ENCODE peak calls at places on chromosome 13, in eight cellular contexts. H is body of pancreas; E is endodermal cell; L is tibial nerve; I is suprapubic skin; K is GM23338; U is aorta; A is CD4-positive, CD25-positive, alpha-beta regulatory T cell. M is an unnamed sample.

GRCh38 chr13:107450931-107451330 is 764.4 kb downstream of the LIG4 start:
- DNase-seq in H (no peak), E (no peak), L (peak; percentile 7), I (no peak), K (no peak), U (peak; percentile 77), A (no peak), M (no peak)

GRCh38 chr13:29465741-29466293 is 129.7 kb downstream of the SLC7A1 start:
- DNase-seq in H (peak; percentile 55), E (no peak), L (peak; percentile 39), I (no peak), K (no peak), U (no peak), A (no peak), M (peak; percentile 37)

GRCh38 chr13:29948246-29948645 is 97.8 kb upstream of the UBL3 start:
- DNase-seq in H (no peak), E (no peak), L (no peak), I (no peak), K (no peak), U (no peak), A (no peak), M (no peak)

GRCh38 chr13:73997964-73998363 is 136.2 kb downstream of the KLF12 start:
- DNase-seq in H (no peak), E (no peak), L (no peak), I (no peak), K (no peak), U (no peak), A (no peak), M (no peak)

GRCh38 chr13:73385848-73386247 is 327.0 kb downstream of the KLF5 start:
- DNase-seq in H (no peak), E (no peak), L (no peak), I (no peak), K (no peak), U (no peak), A (no peak), M (no peak)

GRCh38 chr13:22031702-22032286 is 360.9 kb downstream of the FGF9 start:
- DNase-seq in H (peak; percentile 30), E (no peak), L (no peak), I (no peak), K (no peak), U (no peak), A (no peak), M (no peak)

GRCh38 chr13:44309771-44310767 is 63.6 kb upstream of the SERP2 start:
- DNase-seq in H (no peak), E (no peak), L (no peak), I (no peak), K (no peak), U (no peak), A (no peak), M (peak; percentile 86)

GRCh38 chr13:112806761-112807652 is 117.2 kb downstream of the ATP11A start:
- DNase-seq in H (no peak), E (no peak), L (no peak), I (no peak), K (no peak), U (no peak), A (no peak), M (no peak)

GRCh38 chr13:95237310-95237870 is 63.9 kb downstream of the ABCC4 start:
- DNase-seq in H (no peak), E (no peak), L (no peak), I (no peak), K (no peak), U (no peak), A (no peak), M (no peak)

GRCh38 chr13:21033866-21034601 is 27.4 kb downstream of the LATS2 start:
- DNase-seq in H (peak; percentile 73), E (peak; percentile 41), L (no peak), I (no peak), K (no peak), U (no peak), A (no peak), M (peak; percentile 85)

GRCh38 chr13:45384474-45385174 is 33.5 kb downstream of the SLC25A30 start:
- DNase-seq in H (no peak), E (no peak), L (no peak), I (no peak), K (no peak), U (no peak), A (no peak), M (no peak)

GRCh38 chr13:44884076-44884729 is 105.1 kb downstream of the NUFIP1 start:
- DNase-seq in H (no peak), E (no peak), L (no peak), I (no peak), K (no peak), U (peak; percentile 58), A (no peak), M (no peak)

GRCh38 chr13:66635526-66635925 is 594.6 kb downstream of the PCDH9 start:
- DNase-seq in H (no peak), E (no peak), L (no peak), I (no peak), K (no peak), U (no peak), A (no peak), M (no peak)

GRCh38 chr13:44263920-44264610 is 109.6 kb upstream of the SERP2 start:
- DNase-seq in H (no peak), E (no peak), L (no peak), I (no peak), K (no peak), U (no peak), A (no peak), M (no peak)

GRCh38 chr13:60654405-60654804 is 257.4 kb downstream of the TDRD3 start:
- DNase-seq in H (peak; percentile 40), E (peak; percentile 74), L (peak; percentile 44), I (no peak), K (peak; percentile 40), U (peak; percentile 42), A (no peak), M (peak; percentile 28)

GRCh38 chr13:98215508-98215907 is 38.4 kb upstream of the RNF113B start:
- DNase-seq in H (no peak), E (no peak), L (no peak), I (no peak), K (no peak), U (no peak), A (no peak), M (no peak)

GRCh38 chr13:37473035-37473434 is 125.5 kb downstream of the POSTN start:
- DNase-seq in H (no peak), E (peak; percentile 61), L (no peak), I (no peak), K (peak; percentile 68), U (no peak), A (no peak), M (no peak)

GRCh38 chr13:35716644-35717170 is 240.2 kb upstream of the MAB21L1 start:
- DNase-seq in H (no peak), E (no peak), L (no peak), I (no peak), K (no peak), U (no peak), A (no peak), M (no peak)

GRCh38 chr13:40165533-40165932 is 500.9 kb downstream of the FOXO1 start:
- DNase-seq in H (no peak), E (no peak), L (no peak), I (no peak), K (no peak), U (no peak), A (no peak), M (no peak)

GRCh38 chr13:64371461-64371860 is 2858.7 kb downstream of the PCDH9 start:
- DNase-seq in H (no peak), E (no peak), L (no peak), I (no peak), K (no peak), U (no peak), A (no peak), M (no peak)

DNA sequence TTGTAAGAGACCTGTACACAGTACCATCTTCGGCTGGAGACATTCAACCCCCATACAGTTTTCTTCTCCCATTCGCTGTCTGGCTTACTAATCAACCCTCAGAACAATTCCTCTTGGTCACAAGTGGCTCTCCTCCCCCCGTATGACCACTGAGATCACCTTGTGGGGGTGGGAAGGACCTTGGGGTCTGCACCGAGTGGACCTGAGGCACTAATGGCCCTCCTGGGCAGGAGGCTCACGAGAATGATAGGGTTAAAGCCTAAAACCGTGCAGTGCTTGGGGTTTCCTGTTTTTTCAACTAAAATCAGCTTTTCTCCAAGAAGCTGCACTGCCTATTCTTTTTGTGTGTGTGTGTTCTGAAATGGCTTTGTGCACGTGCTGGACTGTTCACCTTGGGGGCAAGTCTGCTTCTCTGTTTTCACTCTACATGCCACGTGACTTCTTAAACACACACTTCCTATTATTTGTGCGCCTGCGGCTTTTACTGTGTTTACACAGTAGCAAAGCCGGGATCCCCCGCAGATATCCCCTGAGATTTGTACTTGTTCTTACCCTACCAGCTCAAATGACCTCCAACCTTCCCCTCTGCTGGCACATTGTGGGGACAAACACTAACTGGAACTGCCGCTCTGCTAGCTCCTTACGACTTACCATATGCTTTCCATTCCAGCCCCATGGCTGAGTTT is 12.3 kb downstream of the RBM26 start:
- DNase-seq in H (no peak), E (peak; percentile 48), L (peak; percentile 14), I (no peak), K (no peak), U (peak; percentile 43), A (no peak), M (no peak)
- H3K4me3 ChIP-seq in H (no peak overlapping the region), E (no peak overlapping the region), L (no peak overlapping the region), I (no peak overlapping the region), K (no peak overlapping the region), U (no peak overlapping the region), A (peak overlapping the region; percentile 85), M (no peak overlapping the region)

GRCh38 chr13:19685445-19685844 is 52.0 kb downstream of the MPHOSPH8 start:
- DNase-seq in H (no peak), E (no peak), L (no peak), I (no peak), K (no peak), U (no peak), A (no peak), M (no peak)
- H3K27ac ChIP-seq in H (no peak overlapping the region), E (no peak overlapping the region), L (no peak overlapping the region), I (no peak overlapping the region), K (peak overlapping the region; percentile 79), U (no peak overlapping the region), A (no peak overlapping the region), M (no peak overlapping the region)

DNA sequence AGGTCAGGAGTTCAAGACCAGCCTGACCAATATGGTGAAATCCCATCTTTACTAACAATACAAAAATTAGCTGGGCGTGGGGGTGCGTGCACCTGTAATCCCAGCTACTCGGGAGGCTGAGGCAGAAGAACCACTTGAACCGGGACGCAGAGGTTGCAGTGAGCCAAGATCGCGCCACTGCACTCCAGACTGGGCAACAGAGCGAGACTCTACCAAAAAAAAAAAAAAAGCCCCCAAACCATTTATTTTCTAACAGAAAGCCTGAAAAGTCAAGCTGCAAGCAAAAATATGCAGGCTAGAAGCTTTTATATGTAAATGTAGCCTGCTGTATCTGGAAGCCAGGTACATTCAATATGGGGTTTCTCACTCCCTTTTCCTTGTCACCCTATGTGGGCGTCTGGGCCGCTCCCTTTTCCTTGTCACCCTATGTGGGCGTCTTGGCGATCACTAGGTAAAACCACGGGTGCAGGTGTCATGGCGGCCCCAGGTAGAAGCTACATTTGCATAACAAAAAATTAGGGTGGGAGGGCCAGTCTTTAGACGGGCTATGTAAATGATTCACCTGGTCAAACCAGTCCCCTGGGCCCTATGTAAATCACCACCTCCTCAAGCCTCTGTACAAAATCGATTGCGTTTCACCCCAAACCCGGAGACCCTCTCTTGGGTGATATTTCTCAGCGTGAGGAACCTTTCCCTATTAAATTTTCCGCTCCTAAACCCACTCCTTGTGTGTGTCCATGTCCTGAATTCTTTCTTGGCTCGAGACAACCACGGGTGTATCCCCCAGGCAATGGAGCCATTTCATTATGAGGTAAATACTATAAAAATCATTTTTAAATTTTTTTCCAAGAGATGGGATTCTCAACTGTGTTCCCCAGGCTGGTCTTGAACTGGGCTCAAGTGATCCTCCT is 2.1 kb downstream of the TRIM13 start:
- DNase-seq in H (no peak), E (peak; percentile 83), L (no peak), I (no peak), K (peak; percentile 95), U (no peak), A (no peak), M (no peak)
- H3K4me1 ChIP-seq in H (peaks cover 44% of the 10 kb centered on the region), E (no peaks in the 10 kb centered on the region), L (peaks cover 40% of the 10 kb centered on the region), I (peaks cover 60% of the 10 kb centered on the region), K (peaks cover 14% of the 10 kb centered on the region), U (peaks cover 7% of the 10 kb centered on the region), A (peaks cover 61% of the 10 kb centered on the region), M (peaks cover 5% of the 10 kb centered on the region)

GRCh38 chr13:77532983-77533382 is 2.5 kb upstream of the SCEL start:
- DNase-seq in H (no peak), E (no peak), L (no peak), I (no peak), K (no peak), U (no peak), A (no peak), M (no peak)
- H3K4me3 ChIP-seq in H (no peak overlapping the region), E (no peak overlapping the region), L (no peak overlapping the region), I (no peak overlapping the region), K (no peak overlapping the region), U (no peak overlapping the region), A (no peak overlapping the region), M (no peak overlapping the region)